ENCODE peak calls at places on chromosomes 4 and X, in nine cellular contexts. U is DND-41; A is CD8-positive, alpha-beta memory T cell; F is spleen; R is right atrium auricular region; K is SK-N-SH; V is prostate gland; H is tibial artery; O is RWPE2. Z is an unnamed sample. For H3K9me3, the result is how much of the 10 kb centered on the place peaks cover.

GRCh38 chr4:7806080-7806630 is 133.5 kb downstream of the AFAP1 start:
- DNase-seq in U (no peak), A (no peak), F (peak), R (peak), K (no peak), V (peak), H (peak), O (no peak), Z (no peak)

GRCh38 chrX:71106427-71106826 is at the start of gene CXorf65:
- DNase-seq in U (peak), A (no peak), F (peak), R (no peak), K (no peak), V (no peak), H (no peak), O (no peak), Z (no peak)

GRCh38 chrX:47169726-47170515 is 23.7 kb upstream of the UBA1 start:
- DNase-seq in U (no peak), A (no peak), F (peak), R (no peak), K (peak), V (no peak), H (no peak), O (no peak), Z (no peak)

GRCh38 chr4:126593626-126594025 is 1039.1 kb upstream of the INTU start:
- DNase-seq in U (no peak), A (no peak), F (no peak), R (no peak), K (no peak), V (no peak), H (no peak), O (no peak), Z (no peak)

GRCh38 chr4:15186149-15186548 is 183.9 kb downstream of the CPEB2 start:
- DNase-seq in U (no peak), A (no peak), F (no peak), R (no peak), K (no peak), V (no peak), H (no peak), O (no peak), Z (no peak)

GRCh38 chrX:28595346-28595745 is 8.1 kb downstream of the IL1RAPL1 start:
- DNase-seq in U (no peak), A (no peak), F (no peak), R (no peak), K (no peak), V (no peak), H (no peak), O (no peak), Z (no peak)

GRCh38 chrX:39162322-39162721 is 361.1 kb downstream of the MID1IP1 start:
- DNase-seq in U (no peak), A (peak), F (peak), R (no peak), K (no peak), V (no peak), H (no peak), O (no peak), Z (no peak)

GRCh38 chrX:155086202-155086840 is 15.0 kb downstream of the BRCC3 start:
- DNase-seq in U (peak), A (peak), F (peak), R (no peak), K (peak), V (no peak), H (no peak), O (no peak), Z (no peak)

GRCh38 chr4:37453361-37454262 is 209.1 kb downstream of the NWD2 start:
- DNase-seq in U (no peak), A (no peak), F (peak), R (no peak), K (peak), V (peak), H (peak), O (peak), Z (no peak)

GRCh38 chr4:183140911-183141320 is 41.9 kb downstream of the WWC2 start:
- DNase-seq in U (no peak), A (no peak), F (no peak), R (no peak), K (no peak), V (no peak), H (no peak), O (no peak), Z (no peak)

GRCh38 chrX:94633237-94633636 is 959.2 kb downstream of the FAM133A start:
- DNase-seq in U (no peak), A (no peak), F (no peak), R (no peak), K (no peak), V (no peak), H (no peak), O (no peak), Z (no peak)
- H3K9me3 ChIP-seq in U (under half), A (under half), F (under half), R (under half), K (under half), V (under half), H (under half), O (under half), Z (under half)

DNA sequence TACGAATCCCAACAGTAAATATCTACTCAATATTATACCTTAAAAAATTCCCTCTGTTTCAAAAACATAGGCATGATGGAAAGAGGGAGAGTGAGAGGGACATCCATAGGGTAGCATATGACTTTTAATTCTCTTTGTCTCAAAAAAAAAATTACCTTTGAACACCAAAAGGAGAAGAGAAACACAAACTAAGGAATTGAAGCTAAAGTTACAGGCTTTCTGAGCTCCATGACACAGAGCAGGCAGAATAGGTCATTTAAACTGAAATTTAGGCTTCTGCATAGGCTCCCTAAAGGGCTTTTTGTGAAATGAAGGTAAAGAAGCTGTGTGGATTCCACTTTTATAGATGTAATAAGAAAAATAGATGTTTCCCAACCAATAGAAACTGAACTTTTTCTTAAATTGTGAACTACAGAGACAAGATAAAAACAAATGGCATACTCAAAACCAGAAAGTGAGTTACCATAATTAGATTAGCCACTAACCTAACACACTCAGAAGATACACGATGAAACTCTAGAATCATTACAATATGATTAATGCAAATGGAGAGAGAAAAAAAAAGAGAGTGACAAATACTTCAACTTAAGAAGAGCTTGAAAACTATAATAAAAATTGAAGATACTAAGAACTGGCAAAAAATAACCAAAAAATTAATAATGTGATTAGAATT is 584.6 kb downstream of the GABRG1 start:
- DNase-seq in U (no peak), A (no peak), F (no peak), R (no peak), K (no peak), V (no peak), H (no peak), O (no peak), Z (no peak)
- H3K9me3 ChIP-seq in U (under half), A (under half), F (under half), R (under half), K (under half), V (under half), H (under half), O (under half), Z (under half)

GRCh38 chr4:54496412-54496811 is 161.3 kb upstream of the KIT start:
- DNase-seq in U (peak), A (peak), F (no peak), R (no peak), K (no peak), V (no peak), H (no peak), O (no peak), Z (no peak)

GRCh38 chr4:54493862-54494261 is 163.9 kb upstream of the KIT start:
- DNase-seq in U (no peak), A (no peak), F (no peak), R (no peak), K (no peak), V (no peak), H (no peak), O (no peak), Z (no peak)

GRCh38 chr4:54495091-54495490 is 162.7 kb upstream of the KIT start:
- DNase-seq in U (no peak), A (no peak), F (no peak), R (no peak), K (no peak), V (no peak), H (no peak), O (no peak), Z (no peak)

GRCh38 chr4:54497947-54498346 is 159.8 kb upstream of the KIT start:
- DNase-seq in U (no peak), A (no peak), F (no peak), R (no peak), K (no peak), V (no peak), H (no peak), O (no peak), Z (no peak)

GRCh38 chr4:54495641-54496040 is 162.1 kb upstream of the KIT start:
- DNase-seq in U (no peak), A (no peak), F (no peak), R (no peak), K (no peak), V (no peak), H (no peak), O (no peak), Z (no peak)
- H3K9me3 ChIP-seq in U (under half), A (under half), F (under half), R (under half), K (under half), V (under half), H (under half), O (under half), Z (under half)

DNA sequence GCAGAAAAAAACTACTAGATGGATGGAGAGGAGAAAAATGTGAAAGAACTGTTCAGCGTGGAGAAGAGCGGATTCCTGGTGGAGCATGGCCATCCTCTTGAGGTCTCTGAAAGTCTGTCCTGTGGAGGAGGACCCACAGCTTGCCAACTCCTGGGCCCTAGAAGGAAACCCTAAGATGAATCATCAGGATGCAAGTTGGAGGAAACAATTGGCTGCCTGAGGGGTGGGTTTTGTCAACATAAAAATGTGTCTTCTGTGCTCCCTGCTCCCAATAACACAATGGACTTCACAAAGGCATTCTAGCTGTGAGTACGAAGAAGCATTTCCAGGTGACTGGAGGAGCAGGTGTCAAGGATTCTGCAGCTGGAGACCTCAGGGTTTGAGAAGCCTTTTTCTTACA is 37.2 kb downstream of the CNGA2 start:
- DNase-seq in U (no peak), A (no peak), F (no peak), R (no peak), K (no peak), V (no peak), H (no peak), O (no peak), Z (no peak)
- H3K9me3 ChIP-seq in U (under half), A (under half), F (under half), R (under half), K (under half), V (under half), H (under half), O (under half), Z (under half)

GRCh38 chr4:95929448-95930064 is 89.7 kb downstream of the PDHA2 start:
- DNase-seq in U (no peak), A (no peak), F (no peak), R (no peak), K (no peak), V (no peak), H (no peak), O (no peak), Z (no peak)
- H3K9me3 ChIP-seq in U (half or more), A (under half), F (under half), R (under half), K (under half), V (under half), H (under half), O (under half), Z (under half)

Z was measured in keratinocyte.